ENCODE peak calls at places on chromosomes 16 and 17, in seven cellular contexts. A, D, S, Q, R, G and F are unnamed samples.
A peak's percentile ranks its signal among the peaks of the same experiment; 100 is the strongest.

GRCh38 chr17:27489045-27489715 is 32.9 kb downstream of the KSR1 start:
- DNase-seq in A (peak; percentile 19), G (peak; percentile 84), R (peak; percentile 87), Q (peak; percentile 35), S (peak; percentile 89), D (peak; percentile 65), F (no peak)

GRCh38 chr17:41455236-41455635 is 11.9 kb downstream of the KRT32 start:
- DNase-seq in A (no peak), Q (peak; percentile 32), R (no peak), G (no peak), S (no peak), D (no peak), F (no peak)

GRCh38 chr16:81469710-81470481 is 25.3 kb downstream of the CMIP start:
- DNase-seq in D (no peak), G (peak; percentile 39), R (no peak), S (no peak), A (no peak), Q (no peak), F (no peak)

GRCh38 chr17:39219647-39220154 is 6.0 kb downstream of the STAC2 start:
- DNase-seq in S (no peak), Q (no peak), G (peak; percentile 60), D (no peak), R (peak; percentile 94), A (no peak), F (no peak)

GRCh38 chr17:77817953-77818352 is 140.6 kb upstream of the TNRC6C start:
- DNase-seq in S (no peak), D (no peak), G (no peak), Q (no peak), R (no peak), A (no peak), F (no peak)

GRCh38 chr16:3738541-3738940 is 21.2 kb upstream of the TRAP1 start:
- DNase-seq in R (no peak), G (no peak), S (no peak), Q (no peak), D (no peak), A (no peak), F (no peak)

GRCh38 chr17:80220709-80221215 is 535 bp downstream of the SLC26A11 start:
- DNase-seq in S (peak; percentile 14), A (no peak), G (no peak), R (no peak), Q (no peak), D (no peak), F (no peak)

GRCh38 chr17:81648707-81649085 is 7.6 kb downstream of the PDE6G start:
- DNase-seq in A (no peak), D (no peak), G (no peak), R (no peak), Q (no peak), S (no peak), F (no peak)

GRCh38 chr16:81707411-81708321 is 71.4 kb upstream of the PLCG2 start:
- DNase-seq in R (no peak), D (no peak), Q (peak; percentile 38), A (peak; percentile 4), G (peak; percentile 16), S (peak; percentile 46), F (no peak)

GRCh38 chr16:53881371-53881770 is 177.4 kb downstream of the FTO start:
- DNase-seq in G (no peak), A (peak; percentile 38), S (peak; percentile 52), D (no peak), Q (peak; percentile 93), R (no peak), F (no peak)

GRCh38 chr16:15536813-15537212 is 102.4 kb downstream of the BMERB1 start:
- DNase-seq in G (no peak), D (no peak), Q (no peak), R (no peak), S (no peak), A (no peak), F (no peak)

GRCh38 chr16:89541792-89542191 is 18.7 kb upstream of the RPL13 start:
- DNase-seq in R (no peak), S (no peak), Q (no peak), D (no peak), G (no peak), A (no peak), F (no peak)
- TF ChIP-seq CTCF in R (no peak), S (no peak), Q (no peak), D (no peak), G (no peak), A (no peak), F (no peak)

DNA sequence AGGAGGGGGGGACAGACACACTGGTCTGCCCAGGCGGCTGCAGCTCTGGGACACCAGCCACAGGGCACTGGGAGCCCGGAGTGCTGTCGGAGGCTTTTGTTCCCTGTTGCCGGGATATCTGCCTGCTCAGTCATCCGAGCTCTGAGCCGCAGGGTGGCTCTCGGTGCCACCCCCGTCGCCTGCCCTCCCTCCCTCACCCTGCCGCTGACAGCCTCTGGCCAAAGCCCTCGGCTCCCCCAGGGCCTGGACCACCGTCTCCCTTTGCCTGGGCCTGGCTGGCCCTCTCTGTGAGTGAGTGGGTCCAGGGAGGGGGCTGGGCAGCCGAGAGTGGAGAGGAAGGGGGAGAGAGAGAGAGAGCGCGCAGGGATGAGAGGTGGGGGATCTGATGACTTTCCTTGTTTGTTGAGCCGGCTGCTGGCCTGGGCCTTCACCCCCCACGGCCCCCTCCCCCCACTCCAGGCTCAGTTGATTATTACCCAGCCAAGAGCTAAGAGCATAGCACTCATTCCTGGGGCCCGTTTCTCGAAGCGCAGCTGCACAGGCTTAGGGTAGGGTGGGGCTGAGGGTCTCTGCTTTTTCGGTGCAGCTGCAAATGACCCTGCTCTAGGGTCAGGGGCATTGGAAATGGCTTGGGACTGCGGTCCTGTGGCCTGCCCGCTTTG is 2.7 kb downstream of the FOXJ1 start:
- DNase-seq in A (no peak), S (no peak), G (no peak), Q (no peak), D (no peak), R (no peak), F (no peak)
- H3K4me3 ChIP-seq in A (no peak overlapping the region), S (no peak overlapping the region), G (peak overlapping the region; percentile 30), Q (no peak overlapping the region), D (no peak overlapping the region), R (no peak overlapping the region), F (no peak overlapping the region)

GRCh38 chr16:74226361-74226979 is 70.1 kb upstream of the PSMD7 start:
- DNase-seq in R (no peak), D (no peak), G (no peak), A (no peak), S (peak; percentile 32), Q (no peak), F (no peak)
- TF ChIP-seq CTCF in R (peak; percentile 41), D (peak; percentile 28), G (peak; percentile 59), A (peak; percentile 10), S (peak; percentile 39), Q (peak; percentile 52), F (peak; percentile 54)

DNA sequence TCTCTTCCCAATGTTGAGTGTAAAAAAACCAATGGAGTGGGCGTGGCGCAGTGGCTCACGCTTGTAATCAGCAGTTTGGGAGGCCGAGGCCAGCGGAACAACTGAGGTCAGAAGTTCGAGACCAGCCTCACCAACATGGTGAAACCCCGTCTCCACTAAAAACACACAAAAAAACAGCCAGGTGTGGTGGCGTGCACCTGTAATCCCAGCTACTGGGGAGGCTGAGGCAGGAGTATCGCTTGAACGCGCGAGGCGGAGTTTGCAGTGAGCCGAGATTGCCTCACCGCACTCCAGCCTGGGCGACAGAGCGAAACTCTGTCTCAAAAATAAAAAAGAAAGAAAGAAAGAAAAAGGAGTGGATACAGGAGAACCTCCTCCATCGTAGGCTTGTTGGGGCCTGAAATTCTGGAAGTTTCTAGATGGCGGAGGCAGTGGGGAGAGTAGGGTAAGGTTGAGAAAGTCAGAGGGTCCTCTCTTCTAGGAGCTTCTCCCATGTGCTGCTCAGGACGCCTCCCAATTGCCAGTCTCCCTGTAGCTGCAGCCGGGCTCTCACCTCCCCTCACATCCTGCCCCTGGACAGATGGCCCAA is 709 bp upstream of the ZNF764 start:
- DNase-seq in D (no peak), R (no peak), Q (no peak), A (no peak), G (no peak), S (no peak), F (no peak)
- H3K4me3 ChIP-seq in D (peak overlapping the region; percentile 81), R (peak overlapping the region; percentile 29), Q (peak overlapping the region; percentile 27), A (peak overlapping the region; percentile 40), G (peak overlapping the region; percentile 82), S (no peak overlapping the region), F (no peak overlapping the region)

DNA sequence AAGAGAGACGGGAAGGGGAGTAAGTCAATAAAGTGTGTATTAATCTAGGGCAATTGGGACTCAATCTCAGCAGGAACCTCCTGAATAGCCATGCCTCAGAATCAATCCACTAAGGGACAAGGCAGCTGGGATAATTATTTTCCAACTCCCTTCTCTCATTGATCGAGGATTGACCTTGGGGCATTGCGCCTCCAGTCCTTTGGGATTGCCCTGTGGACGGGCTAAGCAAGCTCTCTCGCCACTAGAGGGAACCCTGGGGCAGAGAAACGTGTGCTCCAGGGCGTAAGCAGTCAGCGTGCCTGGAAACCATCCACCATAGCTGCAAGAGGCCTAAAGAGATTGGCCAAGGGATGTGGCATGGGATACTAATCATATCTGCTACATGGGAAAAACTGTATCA is 53.9 kb upstream of the ERCC4 start:
- DNase-seq in R (peak; percentile 75), G (peak; percentile 56), Q (peak; percentile 54), S (peak; percentile 94), D (peak; percentile 69), A (peak; percentile 12), F (peak; percentile 40)
- TF ChIP-seq CTCF in R (peak; percentile 61), G (peak; percentile 79), Q (peak; percentile 69), S (peak; percentile 91), D (peak; percentile 53), A (peak; percentile 80), F (peak; percentile 86)

GRCh38 chr17:44496815-44497214 is 6.4 kb downstream of the GPATCH8 start:
- DNase-seq in R (no peak), A (no peak), S (no peak), Q (no peak), G (no peak), D (no peak), F (no peak)
- H3K4me3 ChIP-seq in R (no peak overlapping the region), A (no peak overlapping the region), S (no peak overlapping the region), Q (no peak overlapping the region), G (no peak overlapping the region), D (no peak overlapping the region), F (no peak overlapping the region)